ENCODE peak calls at places on chromosomes 1 and 21, in six cellular contexts. B is ovary, L is upper lobe of right lung, R is mesothelial cell of epicardium, T is HFFc6, M is neural crest cell. U is an unnamed sample.

GRCh38 chr1:214259353-214259982 is 21.5 kb upstream of the SMYD2 start:
- DNase-seq in T (peak), L (no peak), R (no peak), B (no peak), M (no peak), U (no peak)

GRCh38 chr1:218930879-218931278 is 242.8 kb upstream of the LYPLAL1 start:
- DNase-seq in M (no peak), R (no peak), T (peak), B (no peak), L (no peak), U (peak)

GRCh38 chr21:38475519-38475918 is 22.8 kb downstream of the ERG start:
- DNase-seq in B (no peak), M (no peak), T (no peak), R (no peak), L (no peak), U (no peak)

GRCh38 chr1:30618335-30618747 is 105.0 kb downstream of the MATN1 start:
- DNase-seq in T (no peak), R (no peak), B (no peak), M (no peak), L (no peak), U (no peak)

GRCh38 chr21:36055551-36055950 is 4.8 kb downstream of the SETD4 start:
- DNase-seq in T (no peak), M (no peak), B (no peak), R (no peak), L (no peak), U (no peak)

GRCh38 chr1:162236201-162236600 is 140.5 kb downstream of the SPATA46 start:
- DNase-seq in B (no peak), T (no peak), M (no peak), L (no peak), R (no peak), U (no peak)

GRCh38 chr1:67460648-67461500 is 30.7 kb upstream of the SERBP1 start:
- DNase-seq in T (no peak), B (no peak), M (no peak), L (no peak), R (no peak), U (no peak)

GRCh38 chr1:2163205-2163604 is 31.4 kb downstream of the FAAP20 start:
- DNase-seq in L (no peak), B (no peak), T (no peak), M (no peak), R (no peak), U (no peak)

GRCh38 chr1:108082006-108082405 is 117.0 kb upstream of the VAV3 start:
- DNase-seq in T (no peak), L (no peak), R (no peak), B (no peak), M (no peak), U (no peak)

GRCh38 chr1:176843352-176844297 is 320.9 kb downstream of the ASTN1 start:
- DNase-seq in R (no peak), T (peak), L (no peak), M (peak), B (no peak), U (peak)

GRCh38 chr1:234842726-234843641 is 233.0 kb upstream of the IRF2BP2 start:
- DNase-seq in R (no peak), T (no peak), B (no peak), M (no peak), L (no peak), U (no peak)

GRCh38 chr1:156366832-156367231 is 2.2 kb upstream of the RHBG start:
- DNase-seq in L (no peak), R (no peak), B (no peak), T (no peak), M (no peak), U (no peak)

GRCh38 chr1:179082308-179083030 is 599 bp downstream of the TOR3A start:
- DNase-seq in T (no peak), B (peak), R (no peak), L (peak), M (peak), U (peak)

GRCh38 chr1:80066060-80066459 is 1059.5 kb upstream of the ADGRL4 start:
- DNase-seq in M (no peak), T (no peak), L (no peak), R (no peak), B (no peak), U (no peak)

GRCh38 chr1:172143384-172144025 is 277.0 kb upstream of the C1orf105 start:
- DNase-seq in M (no peak), T (no peak), B (no peak), L (no peak), R (no peak), U (no peak)

GRCh38 chr1:48203287-48203900 is 19.1 kb upstream of the SLC5A9 start:
- DNase-seq in R (no peak), M (no peak), B (no peak), T (no peak), L (no peak), U (peak)

GRCh38 chr21:43370888-43371570 is 55.9 kb downstream of the SIK1 start:
- DNase-seq in T (no peak), R (no peak), B (no peak), L (no peak), M (no peak), U (no peak)

GRCh38 chr1:30882678-30883388 is 25.7 kb downstream of the SDC3 start:
- DNase-seq in L (no peak), M (no peak), R (no peak), B (no peak), T (no peak), U (no peak)

GRCh38 chr1:20702416-20702815 is 15.4 kb downstream of the KIF17 start:
- DNase-seq in M (no peak), T (peak), B (no peak), L (no peak), R (no peak), U (no peak)

GRCh38 chr1:226733876-226734414 is 5.1 kb downstream of the ITPKB start:
- DNase-seq in M (no peak), R (no peak), L (no peak), B (no peak), T (no peak), U (no peak)

GRCh38 chr1:34927316-34927715 is 2.1 kb downstream of the DLGAP3 start:
- DNase-seq in L (no peak), T (no peak), M (no peak), B (no peak), R (no peak), U (no peak)

GRCh38 chr1:226690460-226690982 is 48.6 kb downstream of the ITPKB start:
- DNase-seq in T (no peak), L (no peak), M (no peak), R (no peak), B (no peak), U (no peak)

GRCh38 chr1:4971666-4972065 is 317.3 kb downstream of the AJAP1 start:
- DNase-seq in M (no peak), T (no peak), B (no peak), L (no peak), R (no peak), U (no peak)

GRCh38 chr1:156126701-156127534 is 12.4 kb downstream of the LMNA start:
- DNase-seq in L (no peak), T (peak), R (no peak), B (peak), M (no peak), U (no peak)

GRCh38 chr1:64038965-64039926 is 164.2 kb upstream of the UBE2U start:
- DNase-seq in L (no peak), R (peak), T (peak), M (no peak), B (no peak), U (no peak)

GRCh38 chr1:20446796-20447195 is 39.2 kb downstream of the CAMK2N1 start:
- DNase-seq in L (peak), T (no peak), M (no peak), R (no peak), B (no peak), U (no peak)

GRCh38 chr1:6273380-6273891 is 12.5 kb upstream of the GPR153 start:
- DNase-seq in T (peak), L (no peak), R (no peak), M (no peak), B (no peak), U (no peak)

GRCh38 chr1:173527151-173527826 is 50.2 kb downstream of the PRDX6 start:
- DNase-seq in R (no peak), B (no peak), L (no peak), M (no peak), T (no peak), U (no peak)

GRCh38 chr1:194297999-194298598 is 1111.7 kb upstream of the B3GALT2 start:
- DNase-seq in L (no peak), T (no peak), M (no peak), R (no peak), B (no peak), U (no peak)

GRCh38 chr1:175463856-175464255 is 271.3 kb upstream of the KIAA0040 start:
- DNase-seq in T (no peak), R (no peak), L (no peak), M (no peak), B (no peak), U (no peak)

GRCh38 chr1:36910281-36910725 is 124.0 kb downstream of the GRIK3 start:
- DNase-seq in L (no peak), T (no peak), M (no peak), R (no peak), B (no peak), U (no peak)

GRCh38 chr1:41175546-41175945 is 66.6 kb downstream of the SCMH1 start:
- DNase-seq in L (no peak), B (no peak), R (no peak), T (peak), M (no peak), U (no peak)

GRCh38 chr1:180053594-180054567 is 99.3 kb downstream of the CEP350 start:
- DNase-seq in R (no peak), L (no peak), B (no peak), M (no peak), T (no peak), U (no peak)

GRCh38 chr1:223338811-223339746 is 24.9 kb downstream of the SUSD4 start:
- DNase-seq in T (no peak), M (no peak), L (no peak), B (no peak), R (no peak), U (no peak)

GRCh38 chr1:162753998-162754585 is 36.4 kb upstream of the HSD17B7 start:
- DNase-seq in T (no peak), L (no peak), B (no peak), M (no peak), R (no peak), U (no peak)

GRCh38 chr1:209616366-209617046 is 33.0 kb downstream of the CAMK1G start:
- DNase-seq in B (no peak), T (no peak), M (no peak), L (peak), R (no peak), U (no peak)

GRCh38 chr1:20848162-20848561 is 61.1 kb upstream of the HP1BP3 start:
- DNase-seq in R (no peak), M (no peak), B (no peak), L (no peak), T (no peak), U (no peak)

GRCh38 chr21:39724944-39725343 is 20.0 kb upstream of the IGSF5 start:
- DNase-seq in T (no peak), L (no peak), M (no peak), B (no peak), R (no peak), U (no peak)

GRCh38 chr21:45894891-45895777 is 86.4 kb upstream of the COL6A1 start:
- DNase-seq in B (no peak), T (no peak), L (no peak), R (no peak), M (no peak), U (no peak)

DNA sequence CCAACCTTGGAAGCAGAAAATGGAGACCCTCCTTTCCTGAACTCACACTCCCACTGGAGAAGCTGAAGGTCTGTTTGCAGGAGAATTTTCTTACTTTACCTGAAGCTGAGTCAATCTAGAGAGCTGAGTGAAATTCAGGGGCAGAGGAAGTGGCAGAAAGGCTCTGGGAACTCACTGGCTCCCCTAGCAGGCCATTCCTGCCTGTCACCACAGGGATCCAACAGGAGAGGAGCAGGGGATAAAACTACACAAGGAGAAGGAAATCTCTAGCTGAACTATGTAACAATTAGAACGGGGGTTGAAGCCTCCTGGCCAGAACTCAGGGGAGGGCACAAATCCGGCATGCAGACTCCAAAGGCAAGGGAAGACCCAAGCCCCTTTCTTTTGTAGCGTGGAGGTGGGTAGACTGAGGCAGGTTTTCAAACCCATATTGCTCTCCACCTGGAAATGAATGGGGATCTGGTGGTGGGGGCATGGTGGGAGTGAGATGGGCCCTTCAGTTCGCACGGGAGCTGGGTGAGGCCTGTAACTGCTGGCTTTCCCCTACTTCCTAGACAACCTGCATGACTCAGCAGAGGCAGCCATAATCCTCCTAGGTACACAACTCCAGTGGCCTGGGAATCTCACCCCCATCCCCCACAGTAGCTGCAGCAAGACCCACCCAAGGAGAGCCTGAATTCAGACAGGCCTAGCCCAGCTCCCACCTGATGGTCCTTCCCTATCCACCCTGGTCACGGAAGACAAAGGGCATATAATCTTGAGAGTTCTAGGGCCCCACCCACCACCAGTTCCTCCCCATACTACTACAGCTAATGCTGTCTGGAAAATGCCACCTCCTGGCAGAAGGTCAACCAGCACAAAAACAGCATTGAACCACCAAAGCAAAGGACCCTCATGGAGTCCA is 158.1 kb downstream of the LTN1 start:
- DNase-seq in B (no peak), L (no peak), M (no peak), R (no peak), T (no peak), U (no peak)
- TF ChIP-seq CTCF in B (no peak), L (no peak), M (no peak), R (no peak), T (peak), U (no peak)

DNA sequence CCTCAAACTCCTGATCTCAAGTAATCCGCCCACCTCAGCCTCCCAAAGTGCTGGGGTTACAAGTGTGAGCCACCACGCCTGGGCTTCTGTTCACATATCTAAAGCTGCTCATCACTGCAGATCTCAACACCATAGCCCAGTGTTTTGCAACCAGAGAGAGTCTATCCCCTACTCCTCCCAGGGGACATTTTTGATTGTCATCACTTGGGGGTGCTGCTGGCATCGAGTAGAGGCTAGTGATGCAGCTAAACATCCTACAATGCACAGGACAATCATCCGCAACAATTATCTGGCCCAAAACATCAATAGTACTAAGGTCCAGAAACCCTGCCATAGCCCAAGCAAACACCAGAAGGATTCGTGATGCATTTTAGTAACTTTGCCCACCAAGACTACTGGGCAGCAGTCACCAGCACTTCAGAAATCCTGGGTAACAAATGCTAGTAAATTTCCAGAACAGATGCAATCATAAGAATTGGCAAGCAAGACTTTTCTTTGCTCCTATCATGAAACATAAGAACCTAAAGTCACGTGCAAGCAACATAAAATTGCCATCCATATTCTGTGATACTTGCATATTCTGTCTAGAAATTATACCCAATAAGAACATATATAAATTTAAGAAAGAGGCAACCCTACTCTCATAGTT is 159.2 kb downstream of the APP start:
- DNase-seq in R (no peak), B (no peak), L (no peak), M (no peak), T (no peak), U (no peak)
- TF ChIP-seq CTCF in R (no peak), B (no peak), L (no peak), M (no peak), T (no peak), U (no peak)

GRCh38 chr1:26826261-26827201 is at the start of gene ZDHHC18:
- DNase-seq in M (peak), L (peak), B (peak), T (peak), R (peak), U (peak)
- TF ChIP-seq CTCF in M (peak), L (peak), B (peak), T (peak), R (peak), U (peak)

GRCh38 chr1:109907190-109907774 is 3.4 kb upstream of the CSF1 start:
- DNase-seq in R (no peak), M (no peak), T (no peak), B (no peak), L (no peak), U (no peak)
- TF ChIP-seq CTCF in R (no peak), M (no peak), T (no peak), B (no peak), L (no peak), U (no peak)

DNA sequence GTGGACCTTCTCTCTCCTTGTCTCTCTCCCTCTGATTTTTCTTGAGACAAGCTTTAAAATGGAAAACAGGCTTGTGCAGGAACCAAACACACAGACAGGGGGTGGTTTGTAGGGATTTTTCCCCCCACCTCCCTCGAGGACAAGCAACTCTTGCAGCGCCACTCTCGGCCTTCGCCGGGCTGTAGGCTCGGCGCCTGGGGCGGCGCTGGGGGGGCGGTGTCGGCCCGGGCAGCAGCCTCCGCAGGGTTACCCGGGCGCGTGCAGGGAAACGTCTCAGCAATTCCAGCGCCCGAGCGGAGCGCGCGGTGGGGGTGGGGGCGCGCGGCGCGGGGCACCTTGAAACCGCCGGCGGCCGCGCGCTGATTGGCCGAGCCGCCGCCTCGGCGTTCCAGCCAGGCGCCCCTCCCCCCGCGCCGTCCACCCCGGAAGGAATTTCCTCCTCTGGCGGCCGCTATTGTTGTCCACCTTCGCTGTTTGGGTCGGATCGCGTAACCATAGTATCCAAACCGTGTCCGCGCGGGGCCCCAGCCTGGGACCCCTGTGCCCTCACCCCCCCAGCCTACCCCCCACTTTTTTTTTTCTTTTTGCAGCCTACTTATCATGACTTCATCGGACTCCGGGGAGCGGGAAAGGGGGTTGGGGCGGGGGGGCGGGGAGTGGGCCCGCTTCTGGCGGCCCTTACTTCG is 59.8 kb upstream of the ACOT11 start:
- DNase-seq in B (peak), R (peak), L (peak), M (peak), T (peak), U (peak)
- TF ChIP-seq CTCF in B (peak), R (no peak), L (peak), M (peak), T (peak), U (no peak)

DNA sequence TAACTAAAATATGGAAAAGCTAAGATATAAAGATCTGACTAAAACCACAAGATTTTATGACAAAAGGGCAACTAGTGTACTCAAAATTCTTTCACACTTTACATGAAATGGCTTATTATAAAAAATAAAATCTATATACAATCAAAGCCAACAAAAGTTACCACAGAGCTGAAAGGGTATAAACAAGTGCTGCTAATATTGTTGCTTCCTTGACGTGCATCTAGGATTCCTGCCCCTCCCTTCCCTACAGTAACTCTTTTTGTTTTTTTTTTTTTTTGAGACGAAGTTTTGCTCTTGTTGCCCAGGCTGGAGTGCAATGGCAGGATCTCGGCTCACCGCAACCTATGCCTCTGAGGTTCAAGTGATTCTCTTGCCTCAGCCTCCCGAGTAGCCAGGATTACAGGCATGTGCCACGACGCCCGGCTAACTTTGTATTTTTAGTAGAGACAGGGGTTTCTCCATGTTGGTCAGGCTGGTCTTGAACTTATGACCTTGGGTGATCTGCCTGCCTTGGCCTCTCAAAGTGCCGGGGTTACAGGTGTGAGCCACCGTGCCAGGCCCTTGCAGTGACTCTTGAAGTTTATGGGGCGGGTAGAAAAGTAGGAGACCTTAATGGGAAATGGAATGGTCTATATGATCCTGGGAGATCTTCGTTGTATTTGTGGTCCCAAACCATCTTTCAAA is 4.5 kb downstream of the SRSF4 start:
- DNase-seq in R (no peak), M (no peak), B (no peak), L (no peak), T (no peak), U (no peak)
- TF ChIP-seq CTCF in R (no peak), M (no peak), B (no peak), L (no peak), T (no peak), U (no peak)

DNA sequence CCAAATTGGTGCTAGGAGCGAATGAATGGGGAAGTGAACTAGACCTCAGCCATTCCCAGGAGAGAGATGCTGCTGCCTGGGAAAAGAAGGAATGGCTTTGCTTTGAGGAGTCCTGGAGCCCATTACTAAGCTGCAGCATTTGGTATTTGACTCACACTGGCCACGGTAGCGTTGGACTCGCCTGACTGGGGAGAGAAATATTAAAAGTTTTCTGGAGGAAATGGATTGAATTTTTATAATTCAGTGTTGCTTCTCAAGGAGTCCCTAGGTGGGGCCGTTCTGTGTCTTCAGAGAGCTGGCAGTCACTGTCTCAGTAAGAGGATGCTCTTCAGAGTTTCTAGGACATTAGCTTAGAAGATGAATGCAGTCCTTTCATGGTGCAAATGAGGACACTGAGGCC is 40.2 kb downstream of the PIK3CD start:
- DNase-seq in L (no peak), B (no peak), M (no peak), T (peak), R (no peak), U (no peak)
- TF ChIP-seq CTCF in L (no peak), B (no peak), M (no peak), T (peak), R (no peak), U (no peak)

U was measured in endothelial cell.